ENCODE peak calls at places on chromosomes 5 and 9, in ten cellular contexts. K, H, Z, T, A, Q, E, B, P and I are unnamed samples.

GRCh38 chr5:33194914-33195313 is 245.9 kb upstream of the TARS1 start:
- DNase-seq in A (no peak), T (no peak), Q (no peak), K (no peak), H (no peak), E (no peak), Z (no peak), P (no peak), B (no peak), I (no peak)

GRCh38 chr9:106752581-106752980 is 110.4 kb upstream of the ZNF462 start:
- DNase-seq in Q (no peak), A (peak), H (no peak), T (no peak), Z (no peak), B (no peak), P (no peak), E (no peak), K (no peak), I (no peak)

GRCh38 chr5:154627711-154628678 is 127.2 kb upstream of the LARP1 start:
- DNase-seq in B (no peak), Q (no peak), K (no peak), T (peak), A (peak), E (no peak), P (peak), H (no peak), Z (no peak), I (no peak)

GRCh38 chr9:124773473-124774130 is 2.5 kb upstream of the NR6A1 start:
- DNase-seq in Q (no peak), P (no peak), K (no peak), H (no peak), E (no peak), A (no peak), T (no peak), Z (no peak), B (no peak), I (no peak)

GRCh38 chr5:173941102-173941501 is 47.9 kb upstream of the C5orf47 start:
- DNase-seq in K (no peak), A (no peak), P (no peak), Z (no peak), E (no peak), B (no peak), T (no peak), H (no peak), Q (no peak), I (no peak)

GRCh38 chr9:126864771-126865170 is 4.3 kb downstream of the ZBTB34 start:
- DNase-seq in B (no peak), E (no peak), T (no peak), P (no peak), Z (no peak), Q (no peak), A (no peak), H (no peak), K (no peak), I (no peak)

GRCh38 chr9:125446581-125447094 is 185.0 kb downstream of the GAPVD1 start:
- DNase-seq in B (no peak), E (no peak), K (no peak), T (no peak), P (peak), Z (no peak), A (no peak), H (no peak), Q (no peak), I (no peak)

GRCh38 chr9:87119328-87119881 is 172.1 kb upstream of the GAS1 start:
- DNase-seq in P (no peak), A (peak), Q (no peak), K (no peak), H (no peak), B (peak), T (no peak), E (no peak), Z (no peak), I (no peak)

GRCh38 chr9:132597073-132597775 is 14.8 kb downstream of the BARHL1 start:
- DNase-seq in Z (no peak), H (no peak), B (peak), K (no peak), T (peak), Q (no peak), P (no peak), E (peak), A (no peak), I (no peak)

GRCh38 chr5:172113036-172113435 is 75.0 kb downstream of the STK10 start:
- DNase-seq in A (no peak), Q (peak), K (peak), P (no peak), T (no peak), H (peak), Z (no peak), B (no peak), E (no peak), I (peak)

GRCh38 chr9:112093875-112094227 is 81.2 kb downstream of the SUSD1 start:
- DNase-seq in B (no peak), A (no peak), Z (no peak), E (no peak), H (no peak), P (no peak), K (no peak), Q (no peak), T (no peak), I (no peak)